ENCODE peak calls at places on chromosomes 2 and 18, in five cellular contexts. E is activated CD4-positive, alpha-beta T cell treated with anti-CD3 and anti-CD28 coated beads for 4 hours; L is NCI-H1092; Y is activated CD8-positive, alpha-beta memory T cell treated with anti-CD3 and anti-CD28 coated beads, Interleukin-2, amount 10 ng/mL, durations not matched to agents 7 days and 5 days; W is NCI-H526 treated with DMSO at 0.1 percent for 48 hours. H is an unnamed sample.
A peak's percentile ranks its signal among the peaks of the same experiment; 100 is the strongest.

GRCh38 chr18:45687617-45688016 is 36.4 kb upstream of the SLC14A1 start:
- DNase-seq in E (no peak), L (no peak), Y (peak; percentile 76), W (no peak), H (no peak)

GRCh38 chr2:207046642-207047213 is 107.4 kb downstream of the CPO start:
- DNase-seq in E (peak; percentile 29), L (no peak), Y (no peak), W (no peak), H (peak; percentile 66)

GRCh38 chr2:144071461-144071860 is 448.5 kb downstream of the ZEB2 start:
- DNase-seq in E (no peak), L (no peak), Y (no peak), W (no peak), H (no peak)

GRCh38 chr18:57730146-57730545 is 73.0 kb downstream of the ATP8B1 start:
- DNase-seq in E (no peak), L (no peak), Y (no peak), W (no peak), H (no peak)

GRCh38 chr2:222751821-222752719 is 80.6 kb downstream of the MOGAT1 start:
- DNase-seq in E (no peak), L (no peak), Y (peak; percentile 89), W (no peak), H (no peak)

GRCh38 chr2:96907405-96908041 is 37.6 kb upstream of the SEMA4C start:
- DNase-seq in E (no peak), L (peak; percentile 44), Y (no peak), W (no peak), H (no peak)

GRCh38 chr2:107324166-107324565 is 438.2 kb upstream of the ST6GAL2 start:
- DNase-seq in E (no peak), L (no peak), Y (no peak), W (no peak), H (no peak)

GRCh38 chr2:120600335-120600734 is 135.3 kb upstream of the GLI2 start:
- DNase-seq in E (no peak), L (no peak), Y (no peak), W (no peak), H (no peak)

GRCh38 chr2:161576421-161576820 is 47.8 kb upstream of the SLC4A10 start:
- DNase-seq in E (no peak), L (no peak), Y (no peak), W (no peak), H (peak; percentile 47)

GRCh38 chr2:121648611-121649401 is 456 bp downstream of the CLASP1 start:
- DNase-seq in E (peak; percentile 36), L (no peak), Y (peak; percentile 63), W (peak; percentile 85), H (peak; percentile 64)

H was measured in DMS53.